ENCODE peak calls at places on chromosomes 6 and 20, in four cellular contexts. D is GM12891, S is GM12878, L is K562. F is an unnamed sample.

GRCh38 chr6:104118274-104118673 is 741.4 kb downstream of the HACE1 start:
- DNase-seq in L (no peak), D (no peak), S (no peak), F (no peak)

GRCh38 chr6:149001422-149001821 is 254.6 kb downstream of the UST start:
- DNase-seq in D (no peak), S (no peak), L (no peak), F (no peak)

GRCh38 chr20:1401431-1401907 is 8.6 kb upstream of the FKBP1A start:
- DNase-seq in S (no peak), D (no peak), L (no peak), F (no peak)

GRCh38 chr6:22789315-22789714 is 219.9 kb downstream of the HDGFL1 start:
- DNase-seq in D (no peak), S (no peak), L (no peak), F (no peak)

GRCh38 chr20:17565164-17565845 is 4.6 kb upstream of the DSTN start:
- DNase-seq in D (no peak), L (no peak), S (no peak), F (no peak)

GRCh38 chr20:57266251-57267157 is at the start of gene BMP7:
- DNase-seq in D (no peak), S (no peak), L (no peak), F (no peak)

GRCh38 chr20:47432251-47433210 is 69.2 kb upstream of the NCOA3 start:
- DNase-seq in D (no peak), L (no peak), S (no peak), F (no peak)

GRCh38 chr6:134870677-134871498 is 79.0 kb downstream of the ALDH8A1 start:
- DNase-seq in S (peak; percentile 65), D (peak; percentile 43), L (no peak), F (no peak)

GRCh38 chr6:16483315-16483875 is 245.0 kb downstream of the GMPR start:
- DNase-seq in S (no peak), L (no peak), D (no peak), F (no peak)

GRCh38 chr20:46631874-46632446 is 19.3 kb downstream of the SLC13A3 start:
- DNase-seq in D (no peak), L (no peak), S (no peak), F (no peak)

GRCh38 chr20:22338140-22338708 is 246.1 kb downstream of the FOXA2 start:
- DNase-seq in S (no peak), L (no peak), D (no peak), F (no peak)

GRCh38 chr6:9523462-9523861 is 891.4 kb downstream of the TFAP2A start:
- DNase-seq in S (no peak), D (no peak), L (no peak), F (no peak)

GRCh38 chr20:4592316-4593148 is 129.2 kb upstream of the PRND start:
- DNase-seq in L (peak; percentile 69), S (no peak), D (peak; percentile 63), F (peak; percentile 38)

GRCh38 chr20:19858972-19859371 is 100.9 kb downstream of the RIN2 start:
- DNase-seq in S (no peak), L (no peak), D (no peak), F (no peak)

DNA sequence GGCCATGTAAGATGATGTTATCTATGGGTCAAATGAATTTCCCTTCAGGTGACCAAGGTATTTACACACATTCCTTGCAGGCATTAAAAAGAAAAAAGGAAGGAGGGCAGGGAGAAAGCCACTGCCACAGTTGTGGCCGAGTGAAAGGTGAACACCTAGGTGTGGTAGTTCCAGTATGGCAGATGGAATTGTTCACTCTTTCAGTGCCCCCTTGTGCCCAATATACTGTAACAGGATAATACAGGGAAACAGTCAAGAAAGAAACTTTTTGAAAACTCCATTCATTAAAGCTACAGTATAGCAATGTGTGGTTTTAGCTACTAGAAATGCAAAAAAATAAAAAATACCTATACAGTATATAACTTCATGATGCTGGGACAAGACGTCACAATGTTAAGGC is 52.1 kb downstream of the BMP2 start:
- DNase-seq in D (no peak), S (no peak), L (no peak), F (no peak)
- TF ChIP-seq SPI1 in D (no peak), S (no peak), L (no peak), F (no peak)

GRCh38 chr6:963456-963855 is 270.5 kb upstream of the EXOC2 start:
- DNase-seq in L (no peak), S (no peak), D (no peak), F (no peak)

GRCh38 chr6:967666-968065 is 274.7 kb upstream of the EXOC2 start:
- DNase-seq in S (no peak), L (no peak), D (no peak), F (no peak)

GRCh38 chr6:971981-972640 is 279.2 kb upstream of the EXOC2 start:
- DNase-seq in L (no peak), S (no peak), D (no peak), F (no peak)

GRCh38 chr6:968791-969190 is 275.9 kb upstream of the EXOC2 start:
- DNase-seq in D (no peak), L (no peak), S (no peak), F (no peak)
- TF ChIP-seq POLR2AphosphoS5 in D (no peak), L (no peak), S (no peak), F (no peak)

DNA sequence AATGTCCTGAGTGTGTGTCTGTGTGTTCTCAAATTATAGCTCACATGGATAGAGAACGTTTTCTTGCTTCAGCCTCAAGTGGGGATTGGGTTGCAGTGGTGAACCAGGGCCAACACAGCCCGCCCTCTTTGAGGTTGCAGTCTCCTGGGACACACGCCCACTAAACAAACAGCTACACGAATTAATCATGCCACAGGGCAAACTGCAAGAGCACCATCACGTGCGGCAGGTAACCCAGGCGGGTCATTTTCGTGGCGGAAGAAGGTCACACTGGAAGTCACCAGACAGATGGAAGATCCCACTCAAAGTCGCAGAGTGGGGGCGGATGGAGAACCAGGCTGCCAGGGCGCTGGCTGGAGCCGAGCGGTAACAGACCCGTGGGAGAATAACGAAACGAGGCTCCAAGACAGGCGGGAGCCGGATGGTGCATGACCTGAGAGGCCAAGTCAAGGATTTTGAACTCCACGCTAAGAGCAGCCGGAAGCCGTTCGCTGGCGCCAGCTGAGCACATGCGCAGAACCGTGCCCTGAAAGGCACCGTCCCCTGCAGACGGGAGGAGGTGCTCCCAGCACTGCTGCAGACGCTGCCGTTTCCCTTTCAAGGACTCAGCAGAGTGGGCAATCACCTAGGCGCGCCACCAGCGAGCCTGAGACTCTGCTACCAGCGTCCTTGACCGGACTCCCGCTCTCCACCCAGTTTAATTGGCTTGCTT is 10.7 kb downstream of the DLL1 start:
- DNase-seq in L (no peak), D (no peak), S (no peak), F (no peak)
- TF ChIP-seq SPI1 in L (no peak), D (no peak), S (no peak), F (no peak)

GRCh38 chr20:32680544-32681174 is 6.9 kb upstream of the C20orf203 start:
- DNase-seq in L (no peak), S (no peak), D (no peak), F (no peak)

GRCh38 chr20:32678948-32679347 is 5.2 kb upstream of the C20orf203 start:
- DNase-seq in S (no peak), L (no peak), D (no peak), F (no peak)

GRCh38 chr20:32685541-32686529 is 12.1 kb upstream of the C20orf203 start:
- DNase-seq in D (no peak), L (peak; percentile 25), S (no peak), F (no peak)

GRCh38 chr20:32682508-32682987 is 8.8 kb upstream of the C20orf203 start:
- DNase-seq in L (peak; percentile 44), S (no peak), D (no peak), F (no peak)

DNA sequence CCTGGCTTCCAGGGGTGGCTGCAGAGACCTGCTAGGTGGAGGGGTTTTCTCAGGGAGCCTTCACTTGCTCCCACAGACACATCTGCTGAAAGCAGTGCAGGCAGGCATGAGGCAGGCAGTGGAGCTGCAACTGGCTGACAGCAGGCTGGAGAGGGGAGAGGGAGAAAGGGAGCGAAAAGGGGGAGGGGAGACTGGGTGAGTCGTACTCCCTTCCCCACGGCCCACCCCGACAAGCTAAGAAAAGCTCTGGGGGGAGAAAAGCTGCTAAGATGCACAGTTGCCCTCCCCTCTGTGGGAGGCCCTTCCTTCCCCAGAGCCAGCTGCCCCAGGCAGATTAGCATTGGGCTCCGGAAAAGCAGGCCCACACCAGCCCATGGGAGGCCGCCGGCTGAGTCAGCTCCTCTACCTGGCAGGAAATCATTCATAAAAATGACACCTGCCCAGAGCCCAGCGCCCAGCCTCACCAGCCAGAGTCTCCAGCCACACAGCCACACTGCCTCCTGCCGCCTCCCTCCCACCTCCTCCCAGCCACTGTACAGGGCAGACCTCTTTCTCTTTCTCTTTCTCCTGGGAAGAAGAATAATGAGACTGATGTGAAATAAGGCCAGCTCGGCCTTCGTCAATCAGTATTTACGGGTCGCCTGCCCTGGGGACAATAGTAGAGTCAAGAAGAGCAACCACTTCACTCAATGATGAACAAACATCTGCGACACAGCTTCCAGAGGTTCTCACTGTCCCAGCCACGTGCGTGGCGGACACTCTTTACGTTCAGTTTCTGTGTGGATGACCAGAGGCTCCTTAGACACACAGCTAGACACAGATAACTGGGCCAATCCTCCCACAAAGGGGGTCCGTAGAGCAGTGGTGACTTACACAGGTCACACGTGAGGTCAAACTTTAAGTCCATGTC is 7.7 kb upstream of the C20orf203 start:
- DNase-seq in D (no peak), L (peak; percentile 84), S (no peak), F (no peak)
- TF ChIP-seq POLR2AphosphoS5 in D (no peak), L (peak; percentile 88), S (no peak), F (no peak)

DNA sequence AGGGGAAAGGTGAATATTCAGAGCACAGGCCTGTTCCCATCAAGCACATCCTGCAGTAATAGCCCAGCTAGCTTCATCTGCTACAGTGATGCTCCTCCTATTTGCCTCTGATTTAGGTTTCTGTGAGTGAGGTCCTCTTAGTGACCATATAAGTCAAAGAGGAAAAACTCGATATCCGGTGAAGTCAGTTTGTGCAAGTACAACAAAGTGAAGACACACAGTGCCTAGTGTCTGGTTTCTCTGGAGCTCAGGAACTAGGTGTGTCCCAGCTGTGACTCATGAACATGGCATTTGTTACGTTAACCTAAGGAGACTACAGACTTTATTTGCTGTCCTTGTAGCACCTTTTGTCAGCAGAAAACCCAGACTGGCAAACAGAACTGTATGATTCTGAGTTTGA is 33.9 kb downstream of the EDN1 start:
- DNase-seq in D (no peak), L (no peak), S (no peak), F (no peak)
- TF ChIP-seq SPI1 in D (no peak), L (no peak), S (no peak), F (no peak)

GRCh38 chr6:99521557-99522286 is 6.5 kb upstream of the USP45 start:
- DNase-seq in D (no peak), L (peak; percentile 14), S (no peak), F (no peak)
- TF ChIP-seq POLR2AphosphoS5 in D (no peak), L (no peak), S (no peak), F (no peak)

F was measured in HL-60.